ENCODE peak calls at places on chromosome 5, in six cellular contexts. One of them, this sample, is unnamed. For H3K36me3, the result is how much of the 10 kb centered on the place peaks cover.

GRCh38 chr5:100791376-100791775 is 111.7 kb downstream of the ST8SIA4 start:
- DNase-seq in psoas muscle: no peak
- DNase-seq in GM23248: no peak
- DNase-seq in heart right ventricle: no peak
- DNase-seq in neural progenitor cell: no peak
- DNase-seq in SJSA1: no peak
- DNase-seq in this sample: no peak

GRCh38 chr5:87825583-87825982 is 412.9 kb upstream of the CCNH start:
- DNase-seq in neural progenitor cell: no peak
- DNase-seq in heart right ventricle: no peak
- DNase-seq in GM23248: no peak
- DNase-seq in psoas muscle: no peak
- DNase-seq in SJSA1: no peak
- DNase-seq in this sample: no peak

GRCh38 chr5:146426853-146427618 is 20.1 kb upstream of the TCERG1 start:
- DNase-seq in neural progenitor cell: peak
- DNase-seq in SJSA1: no peak
- DNase-seq in GM23248: peak
- DNase-seq in psoas muscle: no peak
- DNase-seq in heart right ventricle: no peak
- DNase-seq in this sample: no peak

GRCh38 chr5:82861705-82862104 is 215.5 kb downstream of the TMEM167A start:
- DNase-seq in psoas muscle: no peak
- DNase-seq in SJSA1: no peak
- DNase-seq in neural progenitor cell: no peak
- DNase-seq in GM23248: peak
- DNase-seq in heart right ventricle: no peak
- DNase-seq in this sample: peak

GRCh38 chr5:126044111-126044668 is 379.0 kb upstream of the GRAMD2B start:
- DNase-seq in SJSA1: no peak
- DNase-seq in psoas muscle: no peak
- DNase-seq in GM23248: peak
- DNase-seq in heart right ventricle: no peak
- DNase-seq in neural progenitor cell: no peak
- DNase-seq in this sample: no peak

GRCh38 chr5:15609076-15609725 is 109.2 kb downstream of the FBXL7 start:
- DNase-seq in psoas muscle: no peak
- DNase-seq in neural progenitor cell: no peak
- DNase-seq in heart right ventricle: no peak
- DNase-seq in GM23248: no peak
- DNase-seq in SJSA1: no peak
- DNase-seq in this sample: no peak

GRCh38 chr5:98529321-98529720 is 244.1 kb upstream of the RGMB start:
- DNase-seq in neural progenitor cell: no peak
- DNase-seq in SJSA1: no peak
- DNase-seq in heart right ventricle: no peak
- DNase-seq in psoas muscle: no peak
- DNase-seq in GM23248: no peak
- DNase-seq in this sample: no peak

GRCh38 chr5:157528036-157528632 is 47.4 kb downstream of the ADAM19 start:
- DNase-seq in psoas muscle: no peak
- DNase-seq in heart right ventricle: no peak
- DNase-seq in GM23248: no peak
- DNase-seq in neural progenitor cell: peak
- DNase-seq in SJSA1: no peak
- DNase-seq in this sample: no peak

GRCh38 chr5:25754895-25755294 is 1110.1 kb upstream of the CDH10 start:
- DNase-seq in GM23248: no peak
- DNase-seq in heart right ventricle: no peak
- DNase-seq in SJSA1: no peak
- DNase-seq in neural progenitor cell: peak
- DNase-seq in psoas muscle: no peak
- DNase-seq in this sample: no peak

GRCh38 chr5:131589510-131590348 is 45.3 kb downstream of the RAPGEF6 start:
- DNase-seq in psoas muscle: no peak
- DNase-seq in neural progenitor cell: peak
- DNase-seq in SJSA1: no peak
- DNase-seq in heart right ventricle: no peak
- DNase-seq in GM23248: peak
- DNase-seq in this sample: no peak

GRCh38 chr5:154519375-154519774 is 41.3 kb upstream of the HAND1 start:
- DNase-seq in psoas muscle: no peak
- DNase-seq in GM23248: peak
- DNase-seq in heart right ventricle: no peak
- DNase-seq in neural progenitor cell: no peak
- DNase-seq in SJSA1: peak
- DNase-seq in this sample: no peak

GRCh38 chr5:81171769-81172168 is 61.4 kb upstream of the CKMT2 start:
- DNase-seq in GM23248: no peak
- DNase-seq in heart right ventricle: no peak
- DNase-seq in neural progenitor cell: no peak
- DNase-seq in psoas muscle: no peak
- DNase-seq in SJSA1: no peak
- DNase-seq in this sample: no peak

GRCh38 chr5:104551628-104552027 is 989.0 kb upstream of the NUDT12 start:
- DNase-seq in psoas muscle: no peak
- DNase-seq in GM23248: no peak
- DNase-seq in neural progenitor cell: no peak
- DNase-seq in heart right ventricle: no peak
- DNase-seq in SJSA1: no peak
- DNase-seq in this sample: no peak

GRCh38 chr5:110824936-110825441 is 86.2 kb downstream of the SLC25A46 start:
- DNase-seq in SJSA1: no peak
- DNase-seq in GM23248: no peak
- DNase-seq in psoas muscle: no peak
- DNase-seq in neural progenitor cell: no peak
- DNase-seq in heart right ventricle: no peak
- DNase-seq in this sample: no peak

GRCh38 chr5:91266184-91266705 is 116.9 kb downstream of the ARRDC3 start:
- DNase-seq in SJSA1: no peak
- DNase-seq in neural progenitor cell: no peak
- DNase-seq in psoas muscle: no peak
- DNase-seq in GM23248: peak
- DNase-seq in heart right ventricle: no peak
- DNase-seq in this sample: no peak

GRCh38 chr5:151676719-151677118 is 10.0 kb downstream of the SPARC start:
- DNase-seq in psoas muscle: no peak
- DNase-seq in GM23248: peak
- DNase-seq in SJSA1: peak
- DNase-seq in neural progenitor cell: peak
- DNase-seq in heart right ventricle: no peak
- DNase-seq in this sample: no peak

GRCh38 chr5:62457071-62457470 is 44.5 kb downstream of the IPO11 start:
- DNase-seq in SJSA1: no peak
- DNase-seq in neural progenitor cell: no peak
- DNase-seq in GM23248: peak
- DNase-seq in psoas muscle: no peak
- DNase-seq in heart right ventricle: no peak
- DNase-seq in this sample: no peak
- H3K27ac ChIP-seq in SJSA1: no peak
- H3K27ac ChIP-seq in neural progenitor cell: no peak
- H3K27ac ChIP-seq in GM23248: no peak
- H3K27ac ChIP-seq in psoas muscle: no peak
- H3K27ac ChIP-seq in heart right ventricle: no peak
- H3K27ac ChIP-seq in this sample: no peak

GRCh38 chr5:107566537-107566875 is 104.2 kb downstream of the EFNA5 start:
- DNase-seq in SJSA1: no peak
- DNase-seq in GM23248: no peak
- DNase-seq in neural progenitor cell: no peak
- DNase-seq in heart right ventricle: no peak
- DNase-seq in psoas muscle: no peak
- DNase-seq in this sample: no peak
- H3K4me3 ChIP-seq in SJSA1: no peak
- H3K4me3 ChIP-seq in GM23248: no peak
- H3K4me3 ChIP-seq in neural progenitor cell: peak
- H3K4me3 ChIP-seq in heart right ventricle: no peak
- H3K4me3 ChIP-seq in psoas muscle: no peak
- H3K4me3 ChIP-seq in this sample: no peak

DNA sequence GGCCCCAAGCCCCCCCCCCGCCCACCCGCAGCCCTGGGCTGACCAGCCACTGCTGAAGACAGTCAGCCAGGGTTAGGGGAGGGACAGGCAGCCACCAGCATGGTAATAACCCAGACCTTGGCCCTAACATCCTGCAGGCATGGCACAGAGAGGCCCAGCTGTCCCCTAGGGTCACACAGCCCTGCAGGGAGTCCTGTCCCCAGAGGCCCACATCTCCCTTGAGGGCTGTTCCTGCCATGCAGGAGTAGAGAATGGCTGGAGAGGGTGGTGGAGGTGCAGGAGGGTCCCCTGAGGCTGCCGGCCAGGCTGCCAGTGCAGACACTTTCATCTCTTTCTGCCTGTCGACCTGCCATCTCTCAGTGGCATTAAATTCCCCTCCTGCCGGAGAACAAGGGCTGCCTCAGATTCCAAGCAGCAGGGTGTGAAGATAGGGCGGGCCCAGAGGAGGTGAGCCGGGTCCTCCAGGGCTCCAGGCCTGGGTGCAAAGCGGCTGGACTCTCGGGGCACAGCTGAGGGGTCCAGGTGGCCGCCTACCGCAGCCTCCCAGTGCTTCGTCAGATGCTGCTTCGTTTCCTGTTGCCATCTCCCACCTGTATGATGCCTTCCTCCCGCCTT is 40.0 kb downstream of the CXXC5 start:
- DNase-seq in GM23248: no peak
- DNase-seq in heart right ventricle: no peak
- DNase-seq in SJSA1: no peak
- DNase-seq in neural progenitor cell: peak
- DNase-seq in psoas muscle: no peak
- DNase-seq in this sample: no peak
- H3K36me3 ChIP-seq in GM23248: under half
- H3K36me3 ChIP-seq in heart right ventricle: under half
- H3K36me3 ChIP-seq in SJSA1: under half
- H3K36me3 ChIP-seq in neural progenitor cell: under half
- H3K36me3 ChIP-seq in psoas muscle: under half
- H3K36me3 ChIP-seq in this sample: under half

GRCh38 chr5:102760815-102761214 is 5.7 kb downstream of the PAM start:
- DNase-seq in GM23248: peak
- DNase-seq in neural progenitor cell: peak
- DNase-seq in psoas muscle: no peak
- DNase-seq in SJSA1: no peak
- DNase-seq in heart right ventricle: no peak
- DNase-seq in this sample: no peak

GRCh38 chr5:102758576-102758975 is 3.5 kb downstream of the PAM start:
- DNase-seq in SJSA1: no peak
- DNase-seq in psoas muscle: no peak
- DNase-seq in neural progenitor cell: no peak
- DNase-seq in GM23248: peak
- DNase-seq in heart right ventricle: no peak
- DNase-seq in this sample: no peak

GRCh38 chr5:102759700-102760099 is 4.6 kb downstream of the PAM start:
- DNase-seq in neural progenitor cell: no peak
- DNase-seq in psoas muscle: no peak
- DNase-seq in SJSA1: no peak
- DNase-seq in heart right ventricle: no peak
- DNase-seq in GM23248: no peak
- DNase-seq in this sample: no peak

GRCh38 chr5:102762095-102762534 is 7.0 kb downstream of the PAM start:
- DNase-seq in psoas muscle: no peak
- DNase-seq in neural progenitor cell: no peak
- DNase-seq in GM23248: peak
- DNase-seq in heart right ventricle: no peak
- DNase-seq in SJSA1: no peak
- DNase-seq in this sample: no peak

GRCh38 chr5:102759289-102759688 is 4.2 kb downstream of the PAM start:
- DNase-seq in psoas muscle: no peak
- DNase-seq in neural progenitor cell: no peak
- DNase-seq in heart right ventricle: no peak
- DNase-seq in GM23248: no peak
- DNase-seq in SJSA1: no peak
- DNase-seq in this sample: no peak
- H3K27ac ChIP-seq in psoas muscle: peak
- H3K27ac ChIP-seq in neural progenitor cell: no peak
- H3K27ac ChIP-seq in heart right ventricle: no peak
- H3K27ac ChIP-seq in GM23248: no peak
- H3K27ac ChIP-seq in SJSA1: no peak
- H3K27ac ChIP-seq in this sample: no peak

GRCh38 chr5:142356716-142357468 is 32.1 kb upstream of the SPRY4 start:
- DNase-seq in neural progenitor cell: peak
- DNase-seq in heart right ventricle: peak
- DNase-seq in SJSA1: peak
- DNase-seq in GM23248: peak
- DNase-seq in psoas muscle: peak
- DNase-seq in this sample: peak
- H3K4me3 ChIP-seq in neural progenitor cell: peak
- H3K4me3 ChIP-seq in heart right ventricle: peak
- H3K4me3 ChIP-seq in SJSA1: peak
- H3K4me3 ChIP-seq in GM23248: peak
- H3K4me3 ChIP-seq in psoas muscle: peak
- H3K4me3 ChIP-seq in this sample: peak

DNA sequence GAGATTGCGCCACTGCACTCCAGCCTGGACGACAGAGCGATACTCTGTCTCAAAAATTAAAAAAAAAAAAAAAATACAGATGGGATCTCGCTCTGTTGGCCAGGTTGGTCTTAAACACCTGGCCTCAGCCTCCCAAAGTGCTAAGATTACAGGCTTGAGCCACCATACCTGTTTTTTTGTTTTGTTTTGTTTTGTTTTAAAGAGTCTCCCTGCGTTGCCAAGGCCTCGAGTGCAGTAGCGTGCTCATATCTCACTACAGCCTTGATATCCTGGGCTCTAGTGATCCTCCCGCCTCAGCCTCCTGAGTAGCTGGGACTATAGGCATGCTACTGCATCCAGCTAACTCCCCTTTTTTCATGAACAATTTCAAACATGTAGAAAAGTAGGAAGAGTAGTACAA is 7.2 kb downstream of the ATP6V0E1 start:
- DNase-seq in GM23248: no peak
- DNase-seq in psoas muscle: no peak
- DNase-seq in heart right ventricle: no peak
- DNase-seq in neural progenitor cell: no peak
- DNase-seq in SJSA1: no peak
- DNase-seq in this sample: no peak
- H3K36me3 ChIP-seq in GM23248: under half
- H3K36me3 ChIP-seq in psoas muscle: under half
- H3K36me3 ChIP-seq in heart right ventricle: under half
- H3K36me3 ChIP-seq in neural progenitor cell: under half
- H3K36me3 ChIP-seq in SJSA1: half or more
- H3K36me3 ChIP-seq in this sample: under half

DNA sequence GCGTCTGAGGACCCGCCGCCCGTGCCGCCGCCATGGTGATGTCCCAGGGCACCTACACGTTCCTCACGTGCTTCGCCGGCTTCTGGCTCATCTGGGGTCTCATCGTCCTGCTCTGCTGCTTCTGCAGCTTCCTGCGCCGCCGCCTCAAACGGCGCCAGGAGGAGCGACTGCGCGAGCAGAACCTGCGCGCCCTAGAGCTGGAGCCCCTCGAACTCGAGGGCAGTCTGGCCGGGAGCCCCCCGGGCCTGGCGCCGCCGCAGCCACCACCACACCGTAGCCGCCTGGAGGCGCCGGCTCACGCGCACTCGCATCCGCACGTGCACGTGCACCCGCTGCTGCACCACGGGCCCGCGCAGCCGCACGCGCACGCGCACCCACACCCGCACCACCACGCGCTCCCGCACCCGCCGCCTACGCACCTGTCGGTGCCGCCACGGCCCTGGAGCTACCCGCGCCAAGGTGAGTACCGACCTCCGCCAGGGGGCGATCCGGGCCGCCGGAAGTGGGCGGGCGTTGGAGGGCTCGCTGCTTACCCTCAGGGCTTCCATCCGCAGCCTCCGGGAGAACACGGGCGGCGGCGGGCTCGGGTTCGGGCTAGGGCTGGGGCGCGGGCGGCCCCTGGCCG is 8.5 kb downstream of the PRR7 start:
- DNase-seq in neural progenitor cell: peak
- DNase-seq in heart right ventricle: peak
- DNase-seq in psoas muscle: peak
- DNase-seq in GM23248: peak
- DNase-seq in SJSA1: peak
- DNase-seq in this sample: peak
- H3K27ac ChIP-seq in neural progenitor cell: peak
- H3K27ac ChIP-seq in heart right ventricle: peak
- H3K27ac ChIP-seq in psoas muscle: peak
- H3K27ac ChIP-seq in GM23248: peak
- H3K27ac ChIP-seq in SJSA1: peak
- H3K27ac ChIP-seq in this sample: no peak